ENCODE peak calls at places on chromosomes 7 and 10, in six cellular contexts. One of them, this sample, is unnamed.

GRCh38 chr10:99296605-99297004 is 32.6 kb upstream of the CNNM1 start:
- DNase-seq in stimulated activated effector memory CD8-positive, alpha-beta T cell treated with anti-CD3 and anti-CD28 coated beads, Interleukin-12 subunit alpha, Interleukin-12 subunit beta, amount 100 ng/mL, for 72 hours: no peak
- DNase-seq in mucosa of descending colon: no peak
- DNase-seq in hypothalamus: no peak
- DNase-seq in OCI-M1: no peak
- DNase-seq in CD8-positive, alpha-beta memory T cell: no peak
- DNase-seq in this sample: no peak

GRCh38 chr7:480531-481218 is 39.0 kb downstream of the PDGFA start:
- DNase-seq in stimulated activated effector memory CD8-positive, alpha-beta T cell treated with anti-CD3 and anti-CD28 coated beads, Interleukin-12 subunit alpha, Interleukin-12 subunit beta, amount 100 ng/mL, for 72 hours: no peak
- DNase-seq in mucosa of descending colon: no peak
- DNase-seq in hypothalamus: no peak
- DNase-seq in OCI-M1: peak; percentile 79
- DNase-seq in CD8-positive, alpha-beta memory T cell: no peak
- DNase-seq in this sample: no peak

GRCh38 chr10:123521076-123521475 is 145.1 kb upstream of the GPR26 start:
- DNase-seq in stimulated activated effector memory CD8-positive, alpha-beta T cell treated with anti-CD3 and anti-CD28 coated beads, Interleukin-12 subunit alpha, Interleukin-12 subunit beta, amount 100 ng/mL, for 72 hours: no peak
- DNase-seq in mucosa of descending colon: no peak
- DNase-seq in hypothalamus: no peak
- DNase-seq in OCI-M1: no peak
- DNase-seq in CD8-positive, alpha-beta memory T cell: no peak
- DNase-seq in this sample: no peak

GRCh38 chr10:93876391-93876790 is 17.4 kb upstream of the SLC35G1 start:
- DNase-seq in stimulated activated effector memory CD8-positive, alpha-beta T cell treated with anti-CD3 and anti-CD28 coated beads, Interleukin-12 subunit alpha, Interleukin-12 subunit beta, amount 100 ng/mL, for 72 hours: no peak
- DNase-seq in mucosa of descending colon: no peak
- DNase-seq in hypothalamus: no peak
- DNase-seq in OCI-M1: no peak
- DNase-seq in CD8-positive, alpha-beta memory T cell: no peak
- DNase-seq in this sample: no peak

GRCh38 chr7:44676776-44677175 is 70.3 kb downstream of the OGDH start:
- DNase-seq in stimulated activated effector memory CD8-positive, alpha-beta T cell treated with anti-CD3 and anti-CD28 coated beads, Interleukin-12 subunit alpha, Interleukin-12 subunit beta, amount 100 ng/mL, for 72 hours: no peak
- DNase-seq in mucosa of descending colon: no peak
- DNase-seq in hypothalamus: no peak
- DNase-seq in OCI-M1: no peak
- DNase-seq in CD8-positive, alpha-beta memory T cell: no peak
- DNase-seq in this sample: no peak

GRCh38 chr10:80520661-80521488 is 16.8 kb upstream of the SH2D4B start:
- DNase-seq in stimulated activated effector memory CD8-positive, alpha-beta T cell treated with anti-CD3 and anti-CD28 coated beads, Interleukin-12 subunit alpha, Interleukin-12 subunit beta, amount 100 ng/mL, for 72 hours: no peak
- DNase-seq in mucosa of descending colon: no peak
- DNase-seq in hypothalamus: no peak
- DNase-seq in OCI-M1: no peak
- DNase-seq in CD8-positive, alpha-beta memory T cell: no peak
- DNase-seq in this sample: no peak

GRCh38 chr10:32205666-32206065 is 141.3 kb downstream of the EPC1 start:
- DNase-seq in stimulated activated effector memory CD8-positive, alpha-beta T cell treated with anti-CD3 and anti-CD28 coated beads, Interleukin-12 subunit alpha, Interleukin-12 subunit beta, amount 100 ng/mL, for 72 hours: no peak
- DNase-seq in mucosa of descending colon: no peak
- DNase-seq in hypothalamus: no peak
- DNase-seq in OCI-M1: no peak
- DNase-seq in CD8-positive, alpha-beta memory T cell: no peak
- DNase-seq in this sample: no peak

GRCh38 chr7:96017877-96018276 is 245.5 kb downstream of the DYNC1I1 start:
- DNase-seq in stimulated activated effector memory CD8-positive, alpha-beta T cell treated with anti-CD3 and anti-CD28 coated beads, Interleukin-12 subunit alpha, Interleukin-12 subunit beta, amount 100 ng/mL, for 72 hours: no peak
- DNase-seq in mucosa of descending colon: no peak
- DNase-seq in hypothalamus: no peak
- DNase-seq in OCI-M1: no peak
- DNase-seq in CD8-positive, alpha-beta memory T cell: no peak
- DNase-seq in this sample: no peak

GRCh38 chr7:79968894-79969293 is 165.7 kb upstream of the GNAI1 start:
- DNase-seq in stimulated activated effector memory CD8-positive, alpha-beta T cell treated with anti-CD3 and anti-CD28 coated beads, Interleukin-12 subunit alpha, Interleukin-12 subunit beta, amount 100 ng/mL, for 72 hours: no peak
- DNase-seq in mucosa of descending colon: no peak
- DNase-seq in hypothalamus: no peak
- DNase-seq in OCI-M1: peak; percentile 47
- DNase-seq in CD8-positive, alpha-beta memory T cell: no peak
- DNase-seq in this sample: no peak

GRCh38 chr10:14564268-14564744 is 210.4 kb downstream of the FAM107B start:
- DNase-seq in stimulated activated effector memory CD8-positive, alpha-beta T cell treated with anti-CD3 and anti-CD28 coated beads, Interleukin-12 subunit alpha, Interleukin-12 subunit beta, amount 100 ng/mL, for 72 hours: no peak
- DNase-seq in mucosa of descending colon: no peak
- DNase-seq in hypothalamus: no peak
- DNase-seq in OCI-M1: no peak
- DNase-seq in CD8-positive, alpha-beta memory T cell: no peak
- DNase-seq in this sample: no peak

GRCh38 chr10:132470306-132471124 is 67.1 kb upstream of the INPP5A start:
- DNase-seq in stimulated activated effector memory CD8-positive, alpha-beta T cell treated with anti-CD3 and anti-CD28 coated beads, Interleukin-12 subunit alpha, Interleukin-12 subunit beta, amount 100 ng/mL, for 72 hours: no peak
- DNase-seq in mucosa of descending colon: no peak
- DNase-seq in hypothalamus: no peak
- DNase-seq in OCI-M1: no peak
- DNase-seq in CD8-positive, alpha-beta memory T cell: no peak
- DNase-seq in this sample: no peak

GRCh38 chr7:29289156-29290021 is 94.8 kb downstream of the CHN2 start:
- DNase-seq in stimulated activated effector memory CD8-positive, alpha-beta T cell treated with anti-CD3 and anti-CD28 coated beads, Interleukin-12 subunit alpha, Interleukin-12 subunit beta, amount 100 ng/mL, for 72 hours: no peak
- DNase-seq in mucosa of descending colon: no peak
- DNase-seq in hypothalamus: peak; percentile 14
- DNase-seq in OCI-M1: peak; percentile 7
- DNase-seq in CD8-positive, alpha-beta memory T cell: no peak
- DNase-seq in this sample: peak; percentile 39

GRCh38 chr7:45080265-45080957 is 8.4 kb downstream of the NACAD start:
- DNase-seq in stimulated activated effector memory CD8-positive, alpha-beta T cell treated with anti-CD3 and anti-CD28 coated beads, Interleukin-12 subunit alpha, Interleukin-12 subunit beta, amount 100 ng/mL, for 72 hours: no peak
- DNase-seq in mucosa of descending colon: no peak
- DNase-seq in hypothalamus: no peak
- DNase-seq in OCI-M1: no peak
- DNase-seq in CD8-positive, alpha-beta memory T cell: no peak
- DNase-seq in this sample: no peak

GRCh38 chr7:12716134-12716667 is 28.8 kb downstream of the ARL4A start:
- DNase-seq in stimulated activated effector memory CD8-positive, alpha-beta T cell treated with anti-CD3 and anti-CD28 coated beads, Interleukin-12 subunit alpha, Interleukin-12 subunit beta, amount 100 ng/mL, for 72 hours: no peak
- DNase-seq in mucosa of descending colon: peak; percentile 19
- DNase-seq in hypothalamus: no peak
- DNase-seq in OCI-M1: no peak
- DNase-seq in CD8-positive, alpha-beta memory T cell: no peak
- DNase-seq in this sample: no peak

GRCh38 chr10:113820507-113820906 is 33.4 kb downstream of the DCLRE1A start:
- DNase-seq in stimulated activated effector memory CD8-positive, alpha-beta T cell treated with anti-CD3 and anti-CD28 coated beads, Interleukin-12 subunit alpha, Interleukin-12 subunit beta, amount 100 ng/mL, for 72 hours: no peak
- DNase-seq in mucosa of descending colon: no peak
- DNase-seq in hypothalamus: no peak
- DNase-seq in OCI-M1: no peak
- DNase-seq in CD8-positive, alpha-beta memory T cell: no peak
- DNase-seq in this sample: no peak

GRCh38 chr7:104790440-104790839 is 223.6 kb upstream of the KMT2E start:
- DNase-seq in stimulated activated effector memory CD8-positive, alpha-beta T cell treated with anti-CD3 and anti-CD28 coated beads, Interleukin-12 subunit alpha, Interleukin-12 subunit beta, amount 100 ng/mL, for 72 hours: no peak
- DNase-seq in mucosa of descending colon: no peak
- DNase-seq in hypothalamus: no peak
- DNase-seq in OCI-M1: no peak
- DNase-seq in CD8-positive, alpha-beta memory T cell: no peak
- DNase-seq in this sample: no peak

GRCh38 chr10:37760817-37761216 is 96.6 kb downstream of the ZNF248 start:
- DNase-seq in stimulated activated effector memory CD8-positive, alpha-beta T cell treated with anti-CD3 and anti-CD28 coated beads, Interleukin-12 subunit alpha, Interleukin-12 subunit beta, amount 100 ng/mL, for 72 hours: no peak
- DNase-seq in mucosa of descending colon: no peak
- DNase-seq in hypothalamus: no peak
- DNase-seq in OCI-M1: no peak
- DNase-seq in CD8-positive, alpha-beta memory T cell: no peak
- DNase-seq in this sample: no peak

GRCh38 chr10:73955719-73956118 is 42.2 kb upstream of the VCL start:
- DNase-seq in stimulated activated effector memory CD8-positive, alpha-beta T cell treated with anti-CD3 and anti-CD28 coated beads, Interleukin-12 subunit alpha, Interleukin-12 subunit beta, amount 100 ng/mL, for 72 hours: no peak
- DNase-seq in mucosa of descending colon: no peak
- DNase-seq in hypothalamus: no peak
- DNase-seq in OCI-M1: no peak
- DNase-seq in CD8-positive, alpha-beta memory T cell: no peak
- DNase-seq in this sample: no peak

GRCh38 chr7:130622866-130623265 is 45.7 kb downstream of the COPG2 start:
- DNase-seq in stimulated activated effector memory CD8-positive, alpha-beta T cell treated with anti-CD3 and anti-CD28 coated beads, Interleukin-12 subunit alpha, Interleukin-12 subunit beta, amount 100 ng/mL, for 72 hours: no peak
- DNase-seq in mucosa of descending colon: no peak
- DNase-seq in hypothalamus: no peak
- DNase-seq in OCI-M1: no peak
- DNase-seq in CD8-positive, alpha-beta memory T cell: no peak
- DNase-seq in this sample: no peak

GRCh38 chr10:74921744-74922143 is 95.3 kb downstream of the KAT6B start:
- DNase-seq in stimulated activated effector memory CD8-positive, alpha-beta T cell treated with anti-CD3 and anti-CD28 coated beads, Interleukin-12 subunit alpha, Interleukin-12 subunit beta, amount 100 ng/mL, for 72 hours: no peak
- DNase-seq in mucosa of descending colon: no peak
- DNase-seq in hypothalamus: no peak
- DNase-seq in OCI-M1: peak; percentile 74
- DNase-seq in CD8-positive, alpha-beta memory T cell: no peak
- DNase-seq in this sample: no peak

GRCh38 chr7:122507591-122507990 is 191.3 kb downstream of the RNF133 start:
- DNase-seq in stimulated activated effector memory CD8-positive, alpha-beta T cell treated with anti-CD3 and anti-CD28 coated beads, Interleukin-12 subunit alpha, Interleukin-12 subunit beta, amount 100 ng/mL, for 72 hours: no peak
- DNase-seq in mucosa of descending colon: no peak
- DNase-seq in hypothalamus: no peak
- DNase-seq in OCI-M1: no peak
- DNase-seq in CD8-positive, alpha-beta memory T cell: no peak
- DNase-seq in this sample: no peak